ENCODE peak calls at places on chromosomes 12 and 14, in four cellular contexts. C is pancreas, J is mammary epithelial cell, B is caudate nucleus. I is an unnamed sample.

GRCh38 chr14:20688167-20688839 is at the start of gene ANG:
- DNase-seq in C (no peak), J (no peak), B (no peak), I (no peak)

GRCh38 chr14:37985826-37986470 is 221.8 kb upstream of the SSTR1 start:
- DNase-seq in C (no peak), J (no peak), B (no peak), I (peak; percentile 22)

GRCh38 chr12:103728323-103728722 is 112.7 kb downstream of the NT5DC3 start:
- DNase-seq in C (no peak), J (no peak), B (no peak), I (no peak)

GRCh38 chr14:77158175-77158908 is 16.8 kb upstream of the ZDHHC22 start:
- DNase-seq in C (no peak), J (peak; percentile 40), B (peak; percentile 78), I (no peak)

GRCh38 chr12:67873355-67873754 is 115.9 kb upstream of the IFNG-AS1 start:
- DNase-seq in C (no peak), J (no peak), B (no peak), I (no peak)

GRCh38 chr12:102425109-102426009 is 55.0 kb downstream of the IGF1 start:
- DNase-seq in C (no peak), J (no peak), B (no peak), I (peak; percentile 64)

GRCh38 chr14:48454887-48455286 is 779.5 kb upstream of the MDGA2 start:
- DNase-seq in C (no peak), J (no peak), B (no peak), I (no peak)

GRCh38 chr12:83049306-83049705 is 362.6 kb downstream of the TMTC2 start:
- DNase-seq in C (no peak), J (no peak), B (no peak), I (no peak)

GRCh38 chr12:47816646-47817271 is 2.9 kb downstream of the HDAC7 start:
- DNase-seq in C (no peak), J (no peak), B (no peak), I (peak; percentile 48)

GRCh38 chr14:105865904-105866840 is 339.8 kb downstream of the TMEM121 start:
- DNase-seq in C (peak; percentile 11), J (no peak), B (no peak), I (peak; percentile 52)

GRCh38 chr12:131346578-131347344 is 364.1 kb upstream of the SFSWAP start:
- DNase-seq in C (no peak), J (no peak), B (no peak), I (no peak)

GRCh38 chr12:104423809-104424208 is 32.9 kb upstream of the CHST11 start:
- DNase-seq in C (no peak), J (no peak), B (no peak), I (no peak)

GRCh38 chr12:34398366-34398705 is 376.0 kb downstream of the ALG10 start:
- DNase-seq in C (no peak), J (no peak), B (no peak), I (peak; percentile 20)

GRCh38 chr12:131959641-131960589 is 10.2 kb downstream of the EP400 start:
- DNase-seq in C (no peak), J (no peak), B (no peak), I (no peak)

GRCh38 chr12:122086088-122086487 is 7.5 kb downstream of the MLXIP start:
- DNase-seq in C (no peak), J (no peak), B (no peak), I (no peak)
- H3K27ac ChIP-seq in C (no peak overlapping the region), J (no peak overlapping the region), B (no peak overlapping the region), I (no peak overlapping the region)

GRCh38 chr12:48882972-48883304 is 17.3 kb upstream of the RND1 start:
- DNase-seq in C (no peak), J (no peak), B (no peak), I (no peak)

GRCh38 chr12:48883305-48884171 is 17.9 kb upstream of the RND1 start:
- DNase-seq in C (peak; percentile 65), J (no peak), B (no peak), I (peak; percentile 81)

GRCh38 chr12:48880647-48881046 is 15.0 kb upstream of the RND1 start:
- DNase-seq in C (no peak), J (no peak), B (no peak), I (no peak)

GRCh38 chr12:48882325-48882687 is 16.6 kb upstream of the RND1 start:
- DNase-seq in C (peak; percentile 26), J (no peak), B (no peak), I (no peak)

GRCh38 chr12:48881652-48882324 is 16.1 kb upstream of the RND1 start:
- DNase-seq in C (no peak), J (no peak), B (no peak), I (no peak)
- H3K27ac ChIP-seq in C (peak overlapping the region; percentile 41), J (no peak overlapping the region), B (peak overlapping the region; percentile 30), I (peak overlapping the region; percentile 80)

GRCh38 chr14:81269100-81269978 is 48.6 kb upstream of the GTF2A1 start:
- DNase-seq in C (peak; percentile 23), J (peak; percentile 64), B (no peak), I (no peak)

GRCh38 chr14:81264011-81264410 is 43.3 kb upstream of the GTF2A1 start:
- DNase-seq in C (no peak), J (no peak), B (no peak), I (no peak)

GRCh38 chr14:81265641-81266169 is 44.9 kb upstream of the GTF2A1 start:
- DNase-seq in C (no peak), J (no peak), B (no peak), I (no peak)

GRCh38 chr14:81269979-81270375 is 49.2 kb upstream of the GTF2A1 start:
- DNase-seq in C (no peak), J (no peak), B (no peak), I (no peak)

GRCh38 chr14:81268016-81268416 is 47.3 kb upstream of the GTF2A1 start:
- DNase-seq in C (no peak), J (peak; percentile 52), B (no peak), I (no peak)
- H3K27ac ChIP-seq in C (no peak overlapping the region), J (no peak overlapping the region), B (no peak overlapping the region), I (no peak overlapping the region)

GRCh38 chr14:100135073-100135472 is 24.4 kb downstream of the DEGS2 start:
- DNase-seq in C (no peak), J (no peak), B (no peak), I (no peak)

GRCh38 chr14:100134591-100134990 is 24.9 kb downstream of the DEGS2 start:
- DNase-seq in C (no peak), J (no peak), B (no peak), I (no peak)

GRCh38 chr14:100131181-100131580 is 28.3 kb downstream of the DEGS2 start:
- DNase-seq in C (no peak), J (no peak), B (no peak), I (no peak)

GRCh38 chr14:100132161-100132902 is 27.1 kb downstream of the DEGS2 start:
- DNase-seq in C (no peak), J (no peak), B (no peak), I (no peak)

DNA sequence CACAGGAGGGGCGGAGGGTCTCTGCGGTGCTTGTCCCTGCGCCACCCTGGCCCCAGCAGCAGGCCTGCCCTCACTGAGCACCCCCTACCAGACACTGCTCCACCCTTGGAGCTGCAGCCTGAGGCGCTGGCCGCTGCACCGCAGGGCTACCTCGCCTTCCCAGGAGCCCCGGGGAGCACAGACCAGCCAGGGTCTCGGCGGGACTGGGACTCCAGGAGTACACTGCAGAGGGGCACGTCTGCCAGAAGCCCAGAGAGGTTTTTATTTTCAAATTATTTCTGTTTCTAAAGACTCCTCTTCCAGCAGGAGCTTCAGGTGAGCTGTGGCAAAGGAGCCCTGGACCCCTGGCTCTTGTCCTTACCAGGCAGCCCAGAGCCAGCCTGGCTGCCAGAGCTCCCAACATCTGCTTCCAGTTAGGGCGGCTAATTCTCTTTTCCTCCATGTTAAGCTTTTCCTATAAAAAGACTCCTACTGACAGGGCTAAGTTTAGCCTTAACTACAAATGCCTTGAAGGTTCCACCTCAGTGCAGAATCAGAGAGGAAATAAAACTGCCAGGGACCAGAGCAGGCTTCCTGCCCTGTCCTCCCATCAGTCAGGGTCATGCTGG is 26.4 kb downstream of the DEGS2 start:
- DNase-seq in C (no peak), J (no peak), B (no peak), I (no peak)
- H3K27ac ChIP-seq in C (no peak overlapping the region), J (no peak overlapping the region), B (no peak overlapping the region), I (no peak overlapping the region)

GRCh38 chr12:147242-147641 is 66.7 kb downstream of the SLC6A12 start:
- DNase-seq in C (no peak), J (no peak), B (no peak), I (no peak)
- H3K27ac ChIP-seq in C (no peak overlapping the region), J (no peak overlapping the region), B (no peak overlapping the region), I (no peak overlapping the region)

GRCh38 chr14:67853207-67853606 is 33.6 kb downstream of the RAD51B start:
- DNase-seq in C (no peak), J (no peak), B (no peak), I (no peak)
- H3K27ac ChIP-seq in C (no peak overlapping the region), J (no peak overlapping the region), B (no peak overlapping the region), I (no peak overlapping the region)

GRCh38 chr14:24298892-24299254 is 707 bp downstream of the DHRS1 start:
- DNase-seq in C (no peak), J (peak; percentile 92), B (no peak), I (no peak)
- H3K27ac ChIP-seq in C (peak overlapping the region; percentile 82), J (peak overlapping the region; percentile 94), B (peak overlapping the region; percentile 85), I (peak overlapping the region; percentile 81)

DNA sequence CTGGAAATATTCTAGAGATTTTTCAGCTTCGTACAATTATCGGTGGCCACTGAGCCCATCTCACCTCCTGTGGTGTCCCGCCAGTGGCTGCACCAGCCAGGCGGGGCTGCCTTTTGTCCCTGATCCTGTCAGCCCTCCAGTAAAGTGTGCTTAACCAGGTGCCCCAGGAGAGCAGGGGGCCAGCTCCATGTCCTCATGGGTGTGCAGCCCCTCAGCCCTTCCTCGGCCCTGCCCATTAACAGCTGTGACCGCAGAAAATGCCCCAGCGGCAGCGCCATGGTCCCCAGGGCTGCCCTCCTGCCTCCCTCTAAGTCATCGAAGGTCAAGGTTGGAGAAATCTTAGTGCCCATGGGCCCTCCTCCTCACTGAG is 188.5 kb downstream of the ZFP36L1 start:
- DNase-seq in C (peak; percentile 12), J (no peak), B (no peak), I (no peak)
- H3K27ac ChIP-seq in C (no peak overlapping the region), J (no peak overlapping the region), B (no peak overlapping the region), I (no peak overlapping the region)

I was measured in right lobe of liver.